ENCODE peak calls at places on chromosomes 1 and 21, in seven cellular contexts. V is IMR-90, O is thoracic aorta, U is mucosa of descending colon, P is foreskin fibroblast, K is ovary, W is tibial artery. C is an unnamed sample.

GRCh38 chr1:84598418-84598817 is 24.2 kb upstream of the CTBS start:
- DNase-seq in W (no peak), O (no peak), V (peak; percentile 57), P (no peak), U (no peak), K (no peak), C (peak; percentile 78)

GRCh38 chr1:26536081-26536480 is 6.5 kb downstream of the RPS6KA1 start:
- DNase-seq in V (no peak), W (no peak), U (no peak), O (no peak), P (no peak), K (no peak), C (no peak)

GRCh38 chr1:198678901-198679329 is 40.1 kb downstream of the PTPRC start:
- DNase-seq in K (no peak), V (no peak), P (no peak), U (no peak), W (no peak), O (no peak), C (no peak)

GRCh38 chr21:43868461-43868860 is 3.4 kb downstream of the AGPAT3 start:
- DNase-seq in W (no peak), K (no peak), O (no peak), P (no peak), U (no peak), V (no peak), C (no peak)

GRCh38 chr1:224447251-224447650 is 12.7 kb upstream of the WDR26 start:
- DNase-seq in V (peak; percentile 69), U (no peak), K (peak; percentile 45), P (peak; percentile 73), W (peak; percentile 71), O (no peak), C (peak; percentile 75)

GRCh38 chr1:180282401-180282800 is 52.3 kb downstream of the LHX4 start:
- DNase-seq in O (no peak), K (no peak), V (no peak), P (no peak), U (no peak), W (no peak), C (no peak)

GRCh38 chr1:183416850-183417690 is 1.1 kb downstream of the NMNAT2 start:
- DNase-seq in V (peak; percentile 43), P (peak; percentile 43), K (peak; percentile 77), U (peak; percentile 61), W (peak; percentile 45), O (no peak), C (peak; percentile 54)

GRCh38 chr1:197314672-197315071 is 46.6 kb downstream of the CRB1 start:
- DNase-seq in V (no peak), W (no peak), U (no peak), P (no peak), K (no peak), O (no peak), C (no peak)

GRCh38 chr21:15831497-15831896 is 101.7 kb downstream of the USP25 start:
- DNase-seq in U (no peak), P (no peak), K (no peak), W (no peak), V (no peak), O (no peak), C (no peak)

GRCh38 chr1:152533327-152533938 is 19.2 kb downstream of the CRCT1 start:
- DNase-seq in P (no peak), U (peak; percentile 62), V (peak; percentile 15), O (no peak), K (no peak), W (no peak), C (peak; percentile 1)

GRCh38 chr1:52238887-52239707 is 97.2 kb downstream of the ZFYVE9 start:
- DNase-seq in U (no peak), W (no peak), O (no peak), K (no peak), V (peak; percentile 61), P (peak; percentile 26), C (no peak)

GRCh38 chr1:92439291-92439690 is 47.4 kb downstream of the GFI1 start:
- DNase-seq in W (no peak), O (no peak), V (no peak), K (no peak), U (no peak), P (no peak), C (no peak)

GRCh38 chr1:220300442-220301121 is 28.3 kb upstream of the RAB3GAP2 start:
- DNase-seq in O (peak; percentile 71), P (peak; percentile 82), W (peak; percentile 87), K (peak; percentile 33), U (peak; percentile 41), V (peak; percentile 91), C (peak; percentile 88)

GRCh38 chr1:112395261-112395831 is 668 bp upstream of the CTTNBP2NL start:
- DNase-seq in K (no peak), P (no peak), U (no peak), O (no peak), V (no peak), W (no peak), C (no peak)

GRCh38 chr1:200363200-200363933 is 46.5 kb downstream of the ZNF281 start:
- DNase-seq in K (no peak), U (no peak), V (no peak), P (no peak), W (no peak), O (no peak), C (no peak)

GRCh38 chr1:200366577-200367253 is 43.1 kb downstream of the ZNF281 start:
- DNase-seq in O (no peak), P (no peak), W (no peak), U (no peak), K (no peak), V (no peak), C (no peak)

GRCh38 chr1:200364121-200364759 is 45.6 kb downstream of the ZNF281 start:
- DNase-seq in O (no peak), U (no peak), V (peak; percentile 51), K (no peak), P (no peak), W (no peak), C (peak; percentile 50)

GRCh38 chr1:200365897-200366426 is 43.9 kb downstream of the ZNF281 start:
- DNase-seq in O (no peak), W (no peak), K (no peak), V (no peak), U (no peak), P (no peak), C (no peak)

GRCh38 chr1:200364831-200365230 is 45.0 kb downstream of the ZNF281 start:
- DNase-seq in O (no peak), W (no peak), P (peak; percentile 50), V (peak; percentile 61), U (no peak), K (no peak), C (peak; percentile 55)
- TF ChIP-seq CTCF in O (no peak), W (no peak), P (no peak), V (no peak), U (no peak), K (no peak), C (no peak)

GRCh38 chr1:2594641-2595131 is 8.1 kb downstream of the PRXL2B start:
- DNase-seq in P (no peak), W (no peak), K (no peak), V (no peak), U (no peak), O (no peak), C (no peak)
- H3K4me3 ChIP-seq in P (no peak overlapping the region), W (no peak overlapping the region), K (no peak overlapping the region), V (no peak overlapping the region), U (no peak overlapping the region), O (no peak overlapping the region), C (no peak overlapping the region)

GRCh38 chr21:39381009-39381408 is 32.1 kb upstream of the HMGN1 start:
- DNase-seq in P (no peak), V (no peak), K (no peak), W (no peak), O (no peak), U (peak; percentile 12), C (no peak)

GRCh38 chr21:39379986-39380891 is 31.4 kb upstream of the HMGN1 start:
- DNase-seq in O (peak; percentile 84), K (peak; percentile 97), W (peak; percentile 96), U (peak; percentile 92), P (peak; percentile 97), V (peak; percentile 96), C (peak; percentile 99)

GRCh38 chr21:39374046-39374445 is 25.2 kb upstream of the HMGN1 start:
- DNase-seq in P (no peak), V (no peak), U (no peak), K (no peak), O (no peak), W (no peak), C (no peak)

GRCh38 chr21:39375446-39375845 is 26.6 kb upstream of the HMGN1 start:
- DNase-seq in V (no peak), U (no peak), W (no peak), P (no peak), K (no peak), O (no peak), C (no peak)

GRCh38 chr21:39377444-39378050 is 28.7 kb upstream of the HMGN1 start:
- DNase-seq in K (no peak), P (no peak), U (no peak), W (no peak), O (no peak), V (no peak), C (no peak)
- TF ChIP-seq CTCF in K (no peak), P (no peak), U (no peak), W (no peak), O (no peak), V (no peak), C (no peak)

GRCh38 chr1:98382586-98382985 is 278.9 kb upstream of the SNX7 start:
- DNase-seq in W (no peak), P (no peak), V (no peak), K (no peak), U (no peak), O (no peak), C (no peak)
- H3K4me3 ChIP-seq in W (no peak overlapping the region), P (no peak overlapping the region), V (no peak overlapping the region), K (no peak overlapping the region), U (no peak overlapping the region), O (no peak overlapping the region), C (no peak overlapping the region)

C was measured in astrocyte of the spinal cord.